ENCODE peak calls at places on chromosomes 2 and 18, in nine cellular contexts. One of them, this sample, is unnamed.

GRCh38 chr2:85753035-85753524 is 711 bp upstream of the ATOH8 start:
- DNase-seq in pancreas: no peak
- DNase-seq in H1: no peak
- DNase-seq in WERI-Rb-1: no peak
- DNase-seq in caudate nucleus: peak; percentile 58
- DNase-seq in fibroblast of lung: no peak
- DNase-seq in A549: no peak
- DNase-seq in esophagus squamous epithelium: no peak
- DNase-seq in psoas muscle: no peak
- DNase-seq in this sample: no peak

GRCh38 chr2:47288864-47289263 is 114.1 kb upstream of the MSH2 start:
- DNase-seq in caudate nucleus: no peak
- DNase-seq in esophagus squamous epithelium: no peak
- DNase-seq in H1: no peak
- DNase-seq in WERI-Rb-1: no peak
- DNase-seq in pancreas: no peak
- DNase-seq in A549: no peak
- DNase-seq in psoas muscle: no peak
- DNase-seq in fibroblast of lung: peak; percentile 80
- DNase-seq in this sample: no peak

GRCh38 chr2:239054921-239055320 is 207.0 kb downstream of the TWIST2 start:
- DNase-seq in H1: no peak
- DNase-seq in pancreas: no peak
- DNase-seq in caudate nucleus: no peak
- DNase-seq in esophagus squamous epithelium: no peak
- DNase-seq in psoas muscle: no peak
- DNase-seq in A549: no peak
- DNase-seq in fibroblast of lung: no peak
- DNase-seq in WERI-Rb-1: no peak
- DNase-seq in this sample: no peak

GRCh38 chr2:171432969-171433762 is 624 bp downstream of the METTL8 start:
- DNase-seq in pancreas: no peak
- DNase-seq in esophagus squamous epithelium: no peak
- DNase-seq in H1: no peak
- DNase-seq in fibroblast of lung: peak; percentile 35
- DNase-seq in WERI-Rb-1: peak; percentile 47
- DNase-seq in psoas muscle: no peak
- DNase-seq in caudate nucleus: no peak
- DNase-seq in A549: peak; percentile 33
- DNase-seq in this sample: no peak

GRCh38 chr2:132943829-132944228 is 273.8 kb upstream of the LYPD1 start:
- DNase-seq in psoas muscle: no peak
- DNase-seq in A549: no peak
- DNase-seq in pancreas: no peak
- DNase-seq in caudate nucleus: no peak
- DNase-seq in esophagus squamous epithelium: no peak
- DNase-seq in fibroblast of lung: peak; percentile 34
- DNase-seq in WERI-Rb-1: no peak
- DNase-seq in H1: no peak
- DNase-seq in this sample: no peak

GRCh38 chr2:171923206-171923605 is 945 bp downstream of the HAT1 start:
- DNase-seq in psoas muscle: peak; percentile 49
- DNase-seq in WERI-Rb-1: no peak
- DNase-seq in pancreas: no peak
- DNase-seq in A549: no peak
- DNase-seq in H1: no peak
- DNase-seq in esophagus squamous epithelium: no peak
- DNase-seq in fibroblast of lung: peak; percentile 58
- DNase-seq in caudate nucleus: no peak
- DNase-seq in this sample: no peak

GRCh38 chr18:50060822-50061221 is 134.1 kb downstream of the MYO5B start:
- DNase-seq in esophagus squamous epithelium: no peak
- DNase-seq in pancreas: no peak
- DNase-seq in fibroblast of lung: no peak
- DNase-seq in caudate nucleus: no peak
- DNase-seq in WERI-Rb-1: no peak
- DNase-seq in H1: no peak
- DNase-seq in A549: no peak
- DNase-seq in psoas muscle: no peak
- DNase-seq in this sample: no peak

GRCh38 chr2:241803387-241804325 is 5.3 kb upstream of the NEU4 start:
- DNase-seq in pancreas: peak; percentile 84
- DNase-seq in WERI-Rb-1: peak; percentile 5
- DNase-seq in H1: peak; percentile 46
- DNase-seq in psoas muscle: peak; percentile 83
- DNase-seq in fibroblast of lung: peak; percentile 32
- DNase-seq in esophagus squamous epithelium: no peak
- DNase-seq in caudate nucleus: peak; percentile 68
- DNase-seq in A549: no peak
- DNase-seq in this sample: peak; percentile 48

GRCh38 chr18:76476665-76477561 is 18.1 kb downstream of the ZNF516 start:
- DNase-seq in fibroblast of lung: peak; percentile 96
- DNase-seq in pancreas: no peak
- DNase-seq in H1: no peak
- DNase-seq in caudate nucleus: no peak
- DNase-seq in A549: peak; percentile 51
- DNase-seq in psoas muscle: no peak
- DNase-seq in esophagus squamous epithelium: no peak
- DNase-seq in WERI-Rb-1: no peak
- DNase-seq in this sample: no peak

GRCh38 chr2:237858294-237859081 is 935 bp upstream of the RAMP1 start:
- DNase-seq in WERI-Rb-1: peak; percentile 81
- DNase-seq in psoas muscle: peak; percentile 80
- DNase-seq in fibroblast of lung: peak; percentile 92
- DNase-seq in H1: peak; percentile 69
- DNase-seq in pancreas: peak; percentile 84
- DNase-seq in esophagus squamous epithelium: no peak
- DNase-seq in caudate nucleus: peak; percentile 78
- DNase-seq in A549: peak; percentile 55
- DNase-seq in this sample: peak; percentile 64

GRCh38 chr2:218516614-218517013 is 51.5 kb downstream of the USP37 start:
- DNase-seq in pancreas: no peak
- DNase-seq in fibroblast of lung: peak; percentile 22
- DNase-seq in A549: peak; percentile 6
- DNase-seq in psoas muscle: no peak
- DNase-seq in esophagus squamous epithelium: no peak
- DNase-seq in H1: no peak
- DNase-seq in caudate nucleus: no peak
- DNase-seq in WERI-Rb-1: peak; percentile 19
- DNase-seq in this sample: no peak

GRCh38 chr18:59921384-59921891 is 21.6 kb downstream of the PMAIP1 start:
- DNase-seq in WERI-Rb-1: no peak
- DNase-seq in H1: no peak
- DNase-seq in psoas muscle: no peak
- DNase-seq in A549: no peak
- DNase-seq in pancreas: no peak
- DNase-seq in esophagus squamous epithelium: no peak
- DNase-seq in caudate nucleus: no peak
- DNase-seq in fibroblast of lung: no peak
- DNase-seq in this sample: no peak

GRCh38 chr2:54558976-54559410 is 102.9 kb downstream of the SPTBN1 start:
- DNase-seq in esophagus squamous epithelium: no peak
- DNase-seq in H1: no peak
- DNase-seq in WERI-Rb-1: no peak
- DNase-seq in pancreas: no peak
- DNase-seq in fibroblast of lung: no peak
- DNase-seq in psoas muscle: no peak
- DNase-seq in caudate nucleus: no peak
- DNase-seq in A549: peak; percentile 39
- DNase-seq in this sample: no peak

GRCh38 chr2:134260726-134261125 is 6.9 kb downstream of the MGAT5 start:
- DNase-seq in A549: no peak
- DNase-seq in fibroblast of lung: peak; percentile 94
- DNase-seq in pancreas: no peak
- DNase-seq in H1: no peak
- DNase-seq in WERI-Rb-1: no peak
- DNase-seq in psoas muscle: no peak
- DNase-seq in caudate nucleus: no peak
- DNase-seq in esophagus squamous epithelium: no peak
- DNase-seq in this sample: peak; percentile 26
- H3K27ac ChIP-seq in A549: no peak overlapping the region
- H3K27ac ChIP-seq in fibroblast of lung: peak overlapping the region; percentile 26
- H3K27ac ChIP-seq in pancreas: no peak overlapping the region
- H3K27ac ChIP-seq in H1: no peak overlapping the region
- H3K27ac ChIP-seq in WERI-Rb-1: no peak overlapping the region
- H3K27ac ChIP-seq in psoas muscle: no peak overlapping the region
- H3K27ac ChIP-seq in caudate nucleus: peak overlapping the region; percentile 72
- H3K27ac ChIP-seq in esophagus squamous epithelium: no peak overlapping the region
- H3K27ac ChIP-seq in this sample: peak overlapping the region; percentile 95

DNA sequence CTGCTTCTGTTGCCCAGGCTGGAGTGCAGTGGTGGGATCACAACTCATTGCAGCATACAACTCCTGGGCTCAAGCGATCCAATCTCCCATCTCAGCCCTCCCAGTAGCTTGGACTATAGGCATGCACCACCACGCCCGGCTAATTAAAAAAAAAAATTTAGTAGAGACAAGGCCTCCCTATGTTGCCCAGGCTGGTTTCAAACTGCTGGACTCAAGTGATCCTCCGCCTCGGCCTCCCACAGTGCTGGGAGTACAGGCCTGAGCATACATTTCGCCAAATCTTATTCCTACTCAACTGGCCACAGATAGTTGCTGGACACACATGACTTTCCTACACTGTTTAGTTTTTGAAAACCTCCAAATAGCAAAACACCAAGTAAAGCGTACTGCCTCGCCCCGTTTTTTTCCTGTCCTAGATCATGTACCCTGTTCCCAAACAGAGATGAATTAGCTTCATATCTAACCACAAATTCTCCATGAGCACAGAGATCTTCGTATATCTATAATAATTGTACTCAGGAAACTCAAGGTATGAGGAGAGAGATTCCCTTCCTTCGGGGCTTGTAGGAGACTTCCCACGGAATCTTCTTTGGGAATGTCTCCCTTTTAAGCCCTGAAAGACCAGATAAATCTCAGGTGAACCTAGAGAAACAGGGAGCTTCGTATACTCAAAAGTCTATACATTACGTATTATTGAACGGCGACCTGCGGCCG is 598 bp upstream of the C2orf69 start:
- DNase-seq in pancreas: no peak
- DNase-seq in fibroblast of lung: no peak
- DNase-seq in WERI-Rb-1: no peak
- DNase-seq in A549: no peak
- DNase-seq in esophagus squamous epithelium: no peak
- DNase-seq in H1: no peak
- DNase-seq in caudate nucleus: no peak
- DNase-seq in psoas muscle: no peak
- DNase-seq in this sample: no peak
- H3K27ac ChIP-seq in pancreas: peak overlapping the region; percentile 95
- H3K27ac ChIP-seq in fibroblast of lung: peak overlapping the region; percentile 91
- H3K27ac ChIP-seq in WERI-Rb-1: peak overlapping the region; percentile 85
- H3K27ac ChIP-seq in A549: peak overlapping the region; percentile 73
- H3K27ac ChIP-seq in esophagus squamous epithelium: peak overlapping the region; percentile 98
- H3K27ac ChIP-seq in H1: peak overlapping the region; percentile 77
- H3K27ac ChIP-seq in caudate nucleus: no peak overlapping the region
- H3K27ac ChIP-seq in psoas muscle: peak overlapping the region; percentile 98
- H3K27ac ChIP-seq in this sample: no peak overlapping the region

GRCh38 chr2:177348735-177349693 is 43.6 kb upstream of the AGPS start:
- DNase-seq in WERI-Rb-1: no peak
- DNase-seq in pancreas: no peak
- DNase-seq in H1: no peak
- DNase-seq in caudate nucleus: no peak
- DNase-seq in fibroblast of lung: no peak
- DNase-seq in A549: no peak
- DNase-seq in psoas muscle: no peak
- DNase-seq in esophagus squamous epithelium: no peak
- DNase-seq in this sample: no peak

GRCh38 chr2:177355874-177356273 is 36.7 kb upstream of the AGPS start:
- DNase-seq in A549: no peak
- DNase-seq in WERI-Rb-1: no peak
- DNase-seq in psoas muscle: no peak
- DNase-seq in caudate nucleus: no peak
- DNase-seq in H1: no peak
- DNase-seq in esophagus squamous epithelium: no peak
- DNase-seq in pancreas: no peak
- DNase-seq in fibroblast of lung: no peak
- DNase-seq in this sample: no peak

GRCh38 chr2:177352441-177353070 is 40.0 kb upstream of the AGPS start:
- DNase-seq in H1: no peak
- DNase-seq in caudate nucleus: no peak
- DNase-seq in A549: no peak
- DNase-seq in fibroblast of lung: no peak
- DNase-seq in esophagus squamous epithelium: no peak
- DNase-seq in psoas muscle: no peak
- DNase-seq in pancreas: no peak
- DNase-seq in WERI-Rb-1: no peak
- DNase-seq in this sample: no peak

GRCh38 chr2:177348090-177348489 is 44.5 kb upstream of the AGPS start:
- DNase-seq in esophagus squamous epithelium: no peak
- DNase-seq in pancreas: no peak
- DNase-seq in WERI-Rb-1: no peak
- DNase-seq in psoas muscle: no peak
- DNase-seq in H1: no peak
- DNase-seq in fibroblast of lung: no peak
- DNase-seq in A549: no peak
- DNase-seq in caudate nucleus: no peak
- DNase-seq in this sample: no peak

DNA sequence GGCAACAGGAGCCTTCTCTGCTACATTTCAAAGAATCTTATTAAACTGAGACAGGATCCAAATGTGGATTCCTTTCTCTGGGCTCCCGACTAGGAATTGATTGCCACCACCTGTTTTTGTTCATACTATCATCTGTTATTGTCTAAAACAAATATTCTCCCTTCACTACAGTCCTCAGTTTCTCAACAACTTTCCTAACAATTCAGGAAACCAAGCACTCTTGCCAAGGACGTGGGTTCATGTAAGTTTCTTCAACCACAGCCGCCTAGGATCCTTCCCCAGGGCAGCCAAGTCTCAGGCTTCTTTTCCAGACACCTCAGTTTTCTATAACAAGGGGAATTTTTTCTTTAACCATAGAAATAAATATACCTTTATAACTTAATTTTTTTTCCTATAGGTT is 39.5 kb upstream of the AGPS start:
- DNase-seq in fibroblast of lung: peak; percentile 29
- DNase-seq in psoas muscle: no peak
- DNase-seq in WERI-Rb-1: no peak
- DNase-seq in A549: no peak
- DNase-seq in H1: no peak
- DNase-seq in pancreas: no peak
- DNase-seq in esophagus squamous epithelium: no peak
- DNase-seq in caudate nucleus: no peak
- DNase-seq in this sample: no peak
- H3K27ac ChIP-seq in fibroblast of lung: no peak overlapping the region
- H3K27ac ChIP-seq in psoas muscle: peak overlapping the region; percentile 9
- H3K27ac ChIP-seq in WERI-Rb-1: no peak overlapping the region
- H3K27ac ChIP-seq in A549: no peak overlapping the region
- H3K27ac ChIP-seq in H1: no peak overlapping the region
- H3K27ac ChIP-seq in pancreas: no peak overlapping the region
- H3K27ac ChIP-seq in esophagus squamous epithelium: peak overlapping the region; percentile 82
- H3K27ac ChIP-seq in caudate nucleus: no peak overlapping the region
- H3K27ac ChIP-seq in this sample: peak overlapping the region; percentile 9

DNA sequence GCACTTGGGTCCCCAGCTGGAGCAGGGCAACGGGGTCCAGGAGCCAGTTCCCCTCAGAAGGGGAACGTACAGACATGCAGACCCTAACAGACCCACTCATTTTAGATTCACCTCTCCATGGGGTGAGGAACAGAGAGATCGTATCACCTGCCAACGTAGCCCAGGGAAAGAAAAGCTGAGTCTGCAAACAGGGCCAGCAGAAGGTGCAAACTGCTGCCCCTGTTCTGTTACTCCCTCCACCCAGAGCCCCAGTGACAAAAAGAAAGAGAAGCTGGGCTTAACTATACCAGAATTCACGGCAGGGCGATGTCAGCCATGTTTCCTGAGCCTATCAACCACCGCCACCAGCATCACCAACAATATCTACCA is 817 bp upstream of the HS1BP3 start:
- DNase-seq in psoas muscle: no peak
- DNase-seq in fibroblast of lung: no peak
- DNase-seq in H1: no peak
- DNase-seq in A549: no peak
- DNase-seq in esophagus squamous epithelium: no peak
- DNase-seq in WERI-Rb-1: no peak
- DNase-seq in pancreas: peak; percentile 6
- DNase-seq in caudate nucleus: no peak
- DNase-seq in this sample: no peak
- H3K27ac ChIP-seq in psoas muscle: peak overlapping the region; percentile 88
- H3K27ac ChIP-seq in fibroblast of lung: peak overlapping the region; percentile 67
- H3K27ac ChIP-seq in H1: no peak overlapping the region
- H3K27ac ChIP-seq in A549: peak overlapping the region; percentile 94
- H3K27ac ChIP-seq in esophagus squamous epithelium: peak overlapping the region; percentile 96
- H3K27ac ChIP-seq in WERI-Rb-1: peak overlapping the region; percentile 67
- H3K27ac ChIP-seq in pancreas: peak overlapping the region; percentile 87
- H3K27ac ChIP-seq in caudate nucleus: peak overlapping the region; percentile 91
- H3K27ac ChIP-seq in this sample: peak overlapping the region; percentile 92